ENCODE peak calls at places on chromosomes 3 and 15, in four cellular contexts. One of them, this sample, is unnamed.

GRCh38 chr3:65039754-65040210 is 352.0 kb upstream of the ADAMTS9 start:
- DNase-seq in H1: no peak
- DNase-seq in GM12878: no peak
- DNase-seq in K562: peak
- DNase-seq in this sample: peak

GRCh38 chr3:132006605-132007204 is 28.1 kb downstream of the CPNE4 start:
- DNase-seq in K562: peak
- DNase-seq in H1: peak
- DNase-seq in GM12878: no peak
- DNase-seq in this sample: peak

GRCh38 chr3:70061111-70061510 is 61.6 kb downstream of the SAMMSON start:
- DNase-seq in GM12878: no peak
- DNase-seq in K562: no peak
- DNase-seq in H1: no peak
- DNase-seq in this sample: no peak

GRCh38 chr3:38257583-38257982 is 8.0 kb upstream of the SLC22A13 start:
- DNase-seq in GM12878: no peak
- DNase-seq in H1: no peak
- DNase-seq in K562: no peak
- DNase-seq in this sample: no peak

GRCh38 chr3:143358793-143359491 is 239.4 kb downstream of the CHST2 start:
- DNase-seq in K562: no peak
- DNase-seq in GM12878: no peak
- DNase-seq in H1: no peak
- DNase-seq in this sample: no peak

GRCh38 chr3:73215286-73215685 is 153.8 kb downstream of the EBLN2 start:
- DNase-seq in GM12878: no peak
- DNase-seq in H1: no peak
- DNase-seq in K562: no peak
- DNase-seq in this sample: no peak

GRCh38 chr3:12692444-12692843 is 28.5 kb upstream of the RAF1 start:
- DNase-seq in K562: no peak
- DNase-seq in H1: no peak
- DNase-seq in GM12878: no peak
- DNase-seq in this sample: no peak

GRCh38 chr3:166283856-166284255 is 446.6 kb upstream of the BCHE start:
- DNase-seq in GM12878: no peak
- DNase-seq in H1: no peak
- DNase-seq in K562: no peak
- DNase-seq in this sample: no peak

GRCh38 chr15:73231661-73232443 is 136.9 kb downstream of the HCN4 start:
- DNase-seq in H1: no peak
- DNase-seq in GM12878: no peak
- DNase-seq in K562: no peak
- DNase-seq in this sample: no peak

GRCh38 chr3:62755285-62755684 is 119.9 kb downstream of the CADPS start:
- DNase-seq in K562: no peak
- DNase-seq in GM12878: no peak
- DNase-seq in H1: no peak
- DNase-seq in this sample: no peak

GRCh38 chr15:43505723-43506122 is 11.7 kb upstream of the MAP1A start:
- DNase-seq in H1: no peak
- DNase-seq in K562: peak
- DNase-seq in GM12878: no peak
- DNase-seq in this sample: no peak

GRCh38 chr3:185713015-185713414 is 111.8 kb downstream of the IGF2BP2 start:
- DNase-seq in GM12878: no peak
- DNase-seq in K562: no peak
- DNase-seq in H1: peak
- DNase-seq in this sample: peak

GRCh38 chr3:194274424-194275085 is 76.6 kb downstream of the CPN2 start:
- DNase-seq in GM12878: no peak
- DNase-seq in K562: no peak
- DNase-seq in H1: no peak
- DNase-seq in this sample: no peak
- TF ChIP-seq CHD2 in GM12878: no peak
- TF ChIP-seq CHD2 in K562: no peak
- TF ChIP-seq CHD2 in H1: no peak
- TF ChIP-seq CHD2 in this sample: no peak

GRCh38 chr3:15345608-15346137 is 13.3 kb upstream of the SH3BP5 start:
- DNase-seq in H1: no peak
- DNase-seq in K562: peak
- DNase-seq in GM12878: peak
- DNase-seq in this sample: no peak
- TF ChIP-seq ATF3 in H1: no peak
- TF ChIP-seq ATF3 in K562: no peak
- TF ChIP-seq ATF3 in GM12878: peak
- TF ChIP-seq ATF3 in this sample: no peak

DNA sequence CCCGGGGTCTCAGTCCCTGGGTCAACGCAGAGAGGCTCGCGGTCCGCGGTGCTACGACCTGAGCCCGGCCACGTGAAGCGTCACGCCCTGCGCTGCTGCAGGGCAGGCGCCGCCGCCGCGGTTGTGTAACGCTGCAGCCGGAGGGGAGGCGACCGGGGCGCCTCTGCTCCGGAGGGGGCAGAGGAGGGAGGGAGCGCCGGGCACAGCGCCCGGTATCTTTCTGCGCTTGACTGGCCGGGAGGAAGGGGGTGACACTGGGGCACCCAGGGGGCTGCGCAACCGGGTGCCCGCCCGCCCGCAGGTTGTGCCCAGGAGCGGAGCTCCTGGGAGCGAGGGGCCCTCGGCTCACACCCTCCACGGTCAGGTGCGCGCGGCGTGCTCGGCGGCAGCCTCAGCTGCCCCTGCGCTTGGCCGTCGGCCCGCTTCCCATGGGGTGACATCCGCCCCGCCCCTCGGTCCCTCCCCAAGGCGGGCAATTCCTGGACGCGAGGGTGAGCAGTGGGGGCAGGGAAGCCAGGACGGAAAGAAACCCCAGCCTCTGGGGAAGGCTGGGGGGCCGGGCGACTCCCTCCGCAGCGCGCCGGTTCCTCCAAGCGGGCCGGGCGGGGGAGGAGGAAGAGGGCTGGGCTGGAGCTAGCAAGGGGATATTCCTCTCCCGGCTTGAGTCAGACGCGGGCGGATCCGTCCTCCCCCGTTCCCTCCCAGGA is 825 bp upstream of the BHLHE40 start:
- DNase-seq in GM12878: peak
- DNase-seq in K562: peak
- DNase-seq in H1: peak
- DNase-seq in this sample: peak
- TF ChIP-seq CTCF in GM12878: no peak
- TF ChIP-seq CTCF in K562: peak
- TF ChIP-seq CTCF in H1: no peak
- TF ChIP-seq CTCF in this sample: no peak

GRCh38 chr15:69468241-69469121 is 15.9 kb downstream of the RPLP1 start:
- DNase-seq in K562: peak
- DNase-seq in H1: peak
- DNase-seq in GM12878: no peak
- DNase-seq in this sample: no peak
- TF ChIP-seq CHD2 in K562: no peak
- TF ChIP-seq CHD2 in H1: no peak
- TF ChIP-seq CHD2 in GM12878: no peak
- TF ChIP-seq CHD2 in this sample: no peak

DNA sequence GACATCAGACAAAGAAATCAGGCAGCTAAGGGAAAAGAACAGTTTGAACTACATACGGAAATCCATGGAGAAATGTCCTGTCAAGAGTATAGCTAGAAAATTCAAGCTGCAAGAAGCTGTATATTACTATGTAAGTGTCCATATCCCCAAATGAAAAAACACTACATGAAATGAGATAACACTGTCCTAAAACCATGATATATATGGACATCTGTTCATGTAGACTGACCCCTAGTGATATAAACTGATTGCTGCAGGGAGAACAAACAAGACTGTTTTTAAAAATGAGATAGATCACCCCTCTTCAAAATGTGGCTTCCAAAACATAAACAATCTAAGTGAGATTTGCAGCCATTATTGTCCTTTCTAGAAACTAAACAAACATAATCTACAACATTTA is 985.6 kb downstream of the EPHA3 start:
- DNase-seq in H1: no peak
- DNase-seq in K562: no peak
- DNase-seq in GM12878: no peak
- DNase-seq in this sample: peak
- TF ChIP-seq ATF3 in H1: no peak
- TF ChIP-seq ATF3 in K562: no peak
- TF ChIP-seq ATF3 in GM12878: no peak
- TF ChIP-seq ATF3 in this sample: no peak

GRCh38 chr15:34876640-34877039 is 81.3 kb upstream of the ACTC1 start:
- DNase-seq in H1: no peak
- DNase-seq in GM12878: no peak
- DNase-seq in K562: no peak
- DNase-seq in this sample: no peak
- TF ChIP-seq CTCF in H1: no peak
- TF ChIP-seq CTCF in GM12878: no peak
- TF ChIP-seq CTCF in K562: no peak
- TF ChIP-seq CTCF in this sample: no peak

GRCh38 chr15:70510433-70510832 is 252.9 kb downstream of the UACA start:
- DNase-seq in K562: no peak
- DNase-seq in H1: no peak
- DNase-seq in GM12878: no peak
- DNase-seq in this sample: no peak

GRCh38 chr15:70505971-70506887 is 257.1 kb downstream of the UACA start:
- DNase-seq in H1: no peak
- DNase-seq in GM12878: no peak
- DNase-seq in K562: no peak
- DNase-seq in this sample: no peak

GRCh38 chr15:70507772-70508351 is 255.5 kb downstream of the UACA start:
- DNase-seq in K562: no peak
- DNase-seq in H1: no peak
- DNase-seq in GM12878: no peak
- DNase-seq in this sample: peak

GRCh38 chr15:70509282-70510272 is 253.8 kb downstream of the UACA start:
- DNase-seq in H1: no peak
- DNase-seq in GM12878: no peak
- DNase-seq in K562: no peak
- DNase-seq in this sample: no peak

DNA sequence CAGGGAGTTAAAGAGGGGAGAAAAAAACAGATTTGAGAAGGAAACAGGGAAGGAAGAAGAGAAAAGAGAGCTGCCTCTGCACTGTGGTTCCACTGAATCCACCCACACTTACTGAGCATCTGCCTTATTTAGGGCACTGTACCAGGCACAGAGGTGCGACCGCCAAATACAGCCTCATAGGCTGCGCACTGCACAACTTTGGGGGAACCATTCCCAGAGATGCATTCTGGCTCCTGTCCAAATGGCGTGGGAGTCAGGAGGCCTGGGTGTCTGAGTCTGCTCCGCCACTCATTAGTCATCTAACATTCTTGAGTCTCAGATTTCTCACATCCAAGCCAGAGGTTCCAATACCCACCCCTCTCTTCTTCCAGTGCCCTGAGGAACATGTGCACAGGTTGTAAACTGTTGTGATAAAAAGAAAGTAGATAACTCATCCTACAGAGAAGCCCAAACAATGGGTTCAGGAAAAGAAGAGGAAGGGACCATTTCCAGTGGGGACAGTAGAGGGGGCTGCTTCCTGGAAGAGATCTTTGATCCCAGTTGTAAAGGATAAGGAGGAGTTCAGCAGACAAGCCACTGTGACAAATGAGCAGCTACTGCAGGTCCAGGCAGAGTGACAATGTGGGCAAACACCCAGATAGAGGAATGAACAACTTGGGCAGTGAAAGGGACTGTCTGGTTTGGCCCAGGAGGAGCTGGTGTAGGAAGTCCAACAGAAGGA is 254.6 kb downstream of the UACA start:
- DNase-seq in GM12878: no peak
- DNase-seq in H1: no peak
- DNase-seq in K562: no peak
- DNase-seq in this sample: peak
- TF ChIP-seq CHD2 in GM12878: no peak
- TF ChIP-seq CHD2 in H1: no peak
- TF ChIP-seq CHD2 in K562: no peak
- TF ChIP-seq CHD2 in this sample: no peak

GRCh38 chr3:87298111-87298718 is 21.8 kb upstream of the POU1F1 start:
- DNase-seq in GM12878: no peak
- DNase-seq in H1: no peak
- DNase-seq in K562: peak
- DNase-seq in this sample: peak
- TF ChIP-seq ATF3 in GM12878: no peak
- TF ChIP-seq ATF3 in H1: no peak
- TF ChIP-seq ATF3 in K562: no peak
- TF ChIP-seq ATF3 in this sample: no peak